ENCODE peak calls at places on chromosome 6, in seven cellular contexts. One of them, this sample, is unnamed.

GRCh38 chr6:101818056-101818455 is 424.5 kb downstream of the GRIK2 start:
- DNase-seq in tibial artery: no peak
- DNase-seq in hepatocyte: no peak
- DNase-seq in lower lobe of right lung: no peak
- DNase-seq in body of pancreas: no peak
- DNase-seq in OCI-LY7: no peak
- DNase-seq in cardiac muscle cell: no peak
- DNase-seq in this sample: no peak

GRCh38 chr6:148608211-148608951 is 138.4 kb upstream of the UST start:
- DNase-seq in body of pancreas: no peak
- DNase-seq in tibial artery: no peak
- DNase-seq in OCI-LY7: peak; percentile 12
- DNase-seq in hepatocyte: no peak
- DNase-seq in cardiac muscle cell: peak; percentile 32
- DNase-seq in lower lobe of right lung: no peak
- DNase-seq in this sample: no peak

GRCh38 chr6:83182114-83182513 is 11.0 kb downstream of the PGM3 start:
- DNase-seq in cardiac muscle cell: no peak
- DNase-seq in hepatocyte: no peak
- DNase-seq in lower lobe of right lung: no peak
- DNase-seq in OCI-LY7: no peak
- DNase-seq in tibial artery: no peak
- DNase-seq in body of pancreas: no peak
- DNase-seq in this sample: no peak

GRCh38 chr6:127522714-127523113 is 3.6 kb upstream of the MTCL3 start:
- DNase-seq in tibial artery: no peak
- DNase-seq in lower lobe of right lung: no peak
- DNase-seq in OCI-LY7: no peak
- DNase-seq in hepatocyte: no peak
- DNase-seq in body of pancreas: no peak
- DNase-seq in cardiac muscle cell: no peak
- DNase-seq in this sample: no peak

GRCh38 chr6:170297577-170298330 is 6.9 kb upstream of the DLL1 start:
- DNase-seq in tibial artery: no peak
- DNase-seq in lower lobe of right lung: no peak
- DNase-seq in cardiac muscle cell: no peak
- DNase-seq in hepatocyte: no peak
- DNase-seq in body of pancreas: peak; percentile 56
- DNase-seq in OCI-LY7: no peak
- DNase-seq in this sample: no peak

GRCh38 chr6:163608060-163608752 is 193.7 kb downstream of the QKI start:
- DNase-seq in tibial artery: no peak
- DNase-seq in body of pancreas: no peak
- DNase-seq in OCI-LY7: no peak
- DNase-seq in hepatocyte: no peak
- DNase-seq in lower lobe of right lung: no peak
- DNase-seq in cardiac muscle cell: no peak
- DNase-seq in this sample: no peak

GRCh38 chr6:11911535-11911934 is 100.6 kb upstream of the HIVEP1 start:
- DNase-seq in cardiac muscle cell: no peak
- DNase-seq in body of pancreas: no peak
- DNase-seq in hepatocyte: no peak
- DNase-seq in lower lobe of right lung: no peak
- DNase-seq in OCI-LY7: no peak
- DNase-seq in tibial artery: no peak
- DNase-seq in this sample: no peak

GRCh38 chr6:13762648-13763441 is 51.2 kb upstream of the RANBP9 start:
- DNase-seq in hepatocyte: peak; percentile 57
- DNase-seq in OCI-LY7: peak; percentile 29
- DNase-seq in tibial artery: peak; percentile 63
- DNase-seq in lower lobe of right lung: no peak
- DNase-seq in body of pancreas: no peak
- DNase-seq in cardiac muscle cell: peak; percentile 95
- DNase-seq in this sample: peak; percentile 58

GRCh38 chr6:2667617-2668016 is 83.1 kb downstream of the MYLK4 start:
- DNase-seq in lower lobe of right lung: no peak
- DNase-seq in cardiac muscle cell: no peak
- DNase-seq in OCI-LY7: no peak
- DNase-seq in hepatocyte: no peak
- DNase-seq in body of pancreas: no peak
- DNase-seq in tibial artery: no peak
- DNase-seq in this sample: no peak

GRCh38 chr6:85483861-85484260 is 34.0 kb downstream of the NT5E start:
- DNase-seq in tibial artery: no peak
- DNase-seq in cardiac muscle cell: no peak
- DNase-seq in lower lobe of right lung: no peak
- DNase-seq in body of pancreas: no peak
- DNase-seq in OCI-LY7: no peak
- DNase-seq in hepatocyte: no peak
- DNase-seq in this sample: no peak

GRCh38 chr6:89140347-89141159 is 5.3 kb upstream of the PM20D2 start:
- DNase-seq in OCI-LY7: no peak
- DNase-seq in body of pancreas: peak; percentile 64
- DNase-seq in cardiac muscle cell: no peak
- DNase-seq in tibial artery: no peak
- DNase-seq in lower lobe of right lung: no peak
- DNase-seq in hepatocyte: peak; percentile 56
- DNase-seq in this sample: no peak

GRCh38 chr6:108608453-108609275 is 47.9 kb downstream of the FOXO3 start:
- DNase-seq in lower lobe of right lung: no peak
- DNase-seq in cardiac muscle cell: no peak
- DNase-seq in hepatocyte: no peak
- DNase-seq in body of pancreas: no peak
- DNase-seq in OCI-LY7: no peak
- DNase-seq in tibial artery: peak; percentile 21
- DNase-seq in this sample: no peak

GRCh38 chr6:18446771-18447170 is 59.6 kb downstream of the RNF144B start:
- DNase-seq in OCI-LY7: no peak
- DNase-seq in cardiac muscle cell: no peak
- DNase-seq in body of pancreas: no peak
- DNase-seq in tibial artery: no peak
- DNase-seq in hepatocyte: no peak
- DNase-seq in lower lobe of right lung: no peak
- DNase-seq in this sample: no peak

GRCh38 chr6:111487656-111488055 is 4.6 kb upstream of the REV3L start:
- DNase-seq in lower lobe of right lung: no peak
- DNase-seq in cardiac muscle cell: peak; percentile 76
- DNase-seq in tibial artery: no peak
- DNase-seq in hepatocyte: no peak
- DNase-seq in body of pancreas: no peak
- DNase-seq in OCI-LY7: peak; percentile 46
- DNase-seq in this sample: peak; percentile 8

DNA sequence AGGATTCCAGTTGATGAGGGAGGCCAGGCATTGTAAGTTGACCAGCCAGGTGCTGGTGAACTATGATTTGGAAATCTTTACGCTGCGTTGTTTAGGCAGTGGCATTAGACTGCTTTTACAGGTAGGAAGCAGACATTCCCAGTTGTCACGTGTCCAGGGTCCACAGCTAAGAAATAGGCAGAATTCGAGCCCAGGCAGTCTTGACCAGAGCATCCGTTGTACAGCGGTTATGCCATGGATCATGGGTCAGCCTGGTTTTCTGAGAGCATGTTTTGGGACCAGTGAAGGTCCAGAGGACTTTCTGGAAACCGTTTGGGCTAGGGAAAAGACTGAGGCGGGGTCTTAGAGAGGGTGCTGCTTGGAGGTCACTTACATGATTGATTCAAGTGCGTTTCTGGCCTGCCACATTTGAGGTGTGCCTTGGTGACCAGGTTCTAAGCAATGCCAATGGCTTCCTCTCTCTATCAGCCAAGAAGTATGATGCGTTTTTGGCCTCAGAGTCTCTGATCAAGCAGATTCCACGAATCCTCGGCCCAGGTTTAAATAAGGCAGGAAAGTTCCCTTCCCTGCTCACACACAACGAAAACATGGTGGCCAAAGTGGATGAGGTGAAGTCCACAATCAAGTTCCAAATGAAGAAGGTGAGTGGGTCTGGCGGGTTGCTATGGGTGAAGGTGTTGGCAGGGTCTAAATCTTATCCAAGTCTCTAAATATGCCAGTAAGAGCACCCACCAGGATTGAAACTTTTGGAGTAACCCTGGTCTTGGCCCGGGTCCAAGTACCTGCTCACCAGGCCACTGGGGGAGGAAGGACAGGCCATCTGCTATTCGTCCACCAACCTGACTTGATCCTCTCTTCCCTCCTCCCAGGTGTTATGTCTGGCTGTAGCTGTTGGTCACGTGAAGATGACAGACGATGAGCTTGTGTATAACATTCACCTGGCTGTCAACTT is 1.8 kb downstream of the RPL10A start:
- DNase-seq in body of pancreas: peak; percentile 63
- DNase-seq in lower lobe of right lung: no peak
- DNase-seq in tibial artery: no peak
- DNase-seq in cardiac muscle cell: peak; percentile 34
- DNase-seq in OCI-LY7: no peak
- DNase-seq in hepatocyte: no peak
- DNase-seq in this sample: no peak
- H3K36me3 ChIP-seq in body of pancreas: peaks cover 4% of the 10 kb centered on the region
- H3K36me3 ChIP-seq in lower lobe of right lung: peaks cover 61% of the 10 kb centered on the region
- H3K36me3 ChIP-seq in tibial artery: peaks cover 50% of the 10 kb centered on the region
- H3K36me3 ChIP-seq in cardiac muscle cell: peaks cover 34% of the 10 kb centered on the region
- H3K36me3 ChIP-seq in OCI-LY7: peaks cover 86% of the 10 kb centered on the region
- H3K36me3 ChIP-seq in hepatocyte: no peaks in the 10 kb centered on the region
- H3K36me3 ChIP-seq in this sample: peaks cover 54% of the 10 kb centered on the region

GRCh38 chr6:84344005-84344404 is 116.6 kb upstream of the CEP162 start:
- DNase-seq in lower lobe of right lung: no peak
- DNase-seq in hepatocyte: no peak
- DNase-seq in body of pancreas: no peak
- DNase-seq in OCI-LY7: no peak
- DNase-seq in tibial artery: no peak
- DNase-seq in cardiac muscle cell: no peak
- DNase-seq in this sample: no peak

GRCh38 chr6:84350397-84350796 is 123.0 kb upstream of the CEP162 start:
- DNase-seq in OCI-LY7: no peak
- DNase-seq in body of pancreas: no peak
- DNase-seq in lower lobe of right lung: no peak
- DNase-seq in tibial artery: no peak
- DNase-seq in cardiac muscle cell: no peak
- DNase-seq in hepatocyte: peak; percentile 11
- DNase-seq in this sample: no peak

GRCh38 chr6:84346372-84346771 is 118.9 kb upstream of the CEP162 start:
- DNase-seq in lower lobe of right lung: no peak
- DNase-seq in body of pancreas: no peak
- DNase-seq in hepatocyte: no peak
- DNase-seq in tibial artery: no peak
- DNase-seq in cardiac muscle cell: no peak
- DNase-seq in OCI-LY7: no peak
- DNase-seq in this sample: no peak

GRCh38 chr6:84349542-84349941 is 122.1 kb upstream of the CEP162 start:
- DNase-seq in lower lobe of right lung: no peak
- DNase-seq in OCI-LY7: no peak
- DNase-seq in tibial artery: no peak
- DNase-seq in body of pancreas: no peak
- DNase-seq in hepatocyte: no peak
- DNase-seq in cardiac muscle cell: no peak
- DNase-seq in this sample: no peak

DNA sequence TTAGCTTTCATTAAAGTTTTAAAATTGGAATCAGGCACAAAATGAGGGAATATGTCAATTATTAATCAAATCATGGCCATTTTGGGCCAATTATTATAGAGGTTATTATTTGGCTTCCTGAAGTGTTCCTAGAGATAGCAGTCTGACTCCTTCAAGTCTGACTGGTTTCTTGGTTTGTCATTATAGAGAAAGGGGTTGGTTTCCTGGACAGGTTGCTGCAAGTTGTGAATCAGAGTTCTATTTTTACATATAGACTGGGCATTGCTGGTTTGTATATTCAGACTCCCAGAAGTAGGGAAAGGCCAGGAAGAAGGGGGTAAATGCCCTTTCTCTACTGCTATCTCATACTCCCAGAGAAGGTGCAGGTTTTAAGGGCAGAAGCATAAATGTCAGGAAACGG is 121.4 kb upstream of the CEP162 start:
- DNase-seq in body of pancreas: no peak
- DNase-seq in hepatocyte: no peak
- DNase-seq in lower lobe of right lung: no peak
- DNase-seq in tibial artery: no peak
- DNase-seq in cardiac muscle cell: no peak
- DNase-seq in OCI-LY7: no peak
- DNase-seq in this sample: no peak
- TF ChIP-seq CTCF in body of pancreas: no peak
- TF ChIP-seq CTCF in hepatocyte: no peak
- TF ChIP-seq CTCF in lower lobe of right lung: no peak
- TF ChIP-seq CTCF in tibial artery: no peak
- TF ChIP-seq CTCF in cardiac muscle cell: no peak
- TF ChIP-seq CTCF in OCI-LY7: no peak
- TF ChIP-seq CTCF in this sample: no peak

GRCh38 chr6:157169656-157170055 is 153.7 kb downstream of the TMEM242 start:
- DNase-seq in tibial artery: no peak
- DNase-seq in hepatocyte: no peak
- DNase-seq in lower lobe of right lung: no peak
- DNase-seq in cardiac muscle cell: no peak
- DNase-seq in OCI-LY7: no peak
- DNase-seq in body of pancreas: no peak
- DNase-seq in this sample: no peak

GRCh38 chr6:157172830-157173536 is 150.3 kb downstream of the TMEM242 start:
- DNase-seq in OCI-LY7: no peak
- DNase-seq in hepatocyte: no peak
- DNase-seq in tibial artery: no peak
- DNase-seq in lower lobe of right lung: no peak
- DNase-seq in body of pancreas: no peak
- DNase-seq in cardiac muscle cell: no peak
- DNase-seq in this sample: no peak

GRCh38 chr6:157169186-157169585 is 154.1 kb downstream of the TMEM242 start:
- DNase-seq in OCI-LY7: no peak
- DNase-seq in tibial artery: no peak
- DNase-seq in body of pancreas: no peak
- DNase-seq in hepatocyte: no peak
- DNase-seq in lower lobe of right lung: no peak
- DNase-seq in cardiac muscle cell: no peak
- DNase-seq in this sample: no peak

GRCh38 chr6:157172088-157172768 is 151.1 kb downstream of the TMEM242 start:
- DNase-seq in tibial artery: no peak
- DNase-seq in cardiac muscle cell: no peak
- DNase-seq in body of pancreas: no peak
- DNase-seq in lower lobe of right lung: no peak
- DNase-seq in OCI-LY7: no peak
- DNase-seq in hepatocyte: no peak
- DNase-seq in this sample: no peak

DNA sequence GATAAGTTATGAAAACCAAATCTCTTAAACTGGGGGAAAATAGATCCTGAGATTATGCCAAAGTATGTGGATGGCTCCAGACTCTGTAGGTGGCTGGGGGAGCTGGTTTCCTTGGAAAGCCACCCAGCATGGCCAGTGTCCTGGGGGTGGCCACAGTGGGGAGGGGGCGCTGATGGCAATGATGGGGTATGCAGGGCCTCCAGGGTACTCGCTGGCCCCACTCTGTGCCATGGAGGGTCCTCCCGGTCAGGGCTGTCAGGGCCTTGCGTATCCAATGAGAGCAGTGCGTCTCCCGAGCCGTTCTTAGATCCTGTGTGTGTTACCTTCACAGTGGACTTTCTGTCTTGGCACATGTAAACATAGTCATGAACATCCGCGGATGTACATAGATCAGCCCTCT is 152.8 kb downstream of the TMEM242 start:
- DNase-seq in cardiac muscle cell: no peak
- DNase-seq in tibial artery: no peak
- DNase-seq in lower lobe of right lung: no peak
- DNase-seq in hepatocyte: no peak
- DNase-seq in OCI-LY7: no peak
- DNase-seq in body of pancreas: no peak
- DNase-seq in this sample: no peak
- H3K36me3 ChIP-seq in cardiac muscle cell: no peaks in the 10 kb centered on the region
- H3K36me3 ChIP-seq in tibial artery: peaks cover 16% of the 10 kb centered on the region
- H3K36me3 ChIP-seq in lower lobe of right lung: peaks cover 41% of the 10 kb centered on the region
- H3K36me3 ChIP-seq in hepatocyte: no peaks in the 10 kb centered on the region
- H3K36me3 ChIP-seq in OCI-LY7: peaks cover 27% of the 10 kb centered on the region
- H3K36me3 ChIP-seq in body of pancreas: peaks cover 5% of the 10 kb centered on the region
- H3K36me3 ChIP-seq in this sample: peaks cover 4% of the 10 kb centered on the region

GRCh38 chr6:151081658-151082057 is 158.1 kb upstream of the AKAP12 start:
- DNase-seq in cardiac muscle cell: no peak
- DNase-seq in tibial artery: no peak
- DNase-seq in hepatocyte: no peak
- DNase-seq in OCI-LY7: no peak
- DNase-seq in body of pancreas: no peak
- DNase-seq in lower lobe of right lung: no peak
- DNase-seq in this sample: no peak
- TF ChIP-seq CTCF in cardiac muscle cell: no peak
- TF ChIP-seq CTCF in tibial artery: no peak
- TF ChIP-seq CTCF in hepatocyte: no peak
- TF ChIP-seq CTCF in OCI-LY7: no peak
- TF ChIP-seq CTCF in body of pancreas: no peak
- TF ChIP-seq CTCF in lower lobe of right lung: no peak
- TF ChIP-seq CTCF in this sample: no peak

This sample was measured in brain microvascular endothelial cell.